ENCODE peak calls at places on chromosomes 2 and 18, in four cellular contexts. Y is K562, L is HepG2, N is GM12878. I is an unnamed sample.

GRCh38 chr2:100767224-100767653 is 52.7 kb upstream of the NPAS2 start:
- DNase-seq in N (no peak), L (no peak), Y (no peak), I (no peak)

GRCh38 chr2:231780123-231780908 is 766 bp downstream of the PDE6D start:
- DNase-seq in L (peak; percentile 44), N (no peak), Y (peak; percentile 48), I (peak; percentile 27)

GRCh38 chr2:29394311-29394710 is 279.1 kb downstream of the CLIP4 start:
- DNase-seq in Y (no peak), L (no peak), N (no peak), I (no peak)

GRCh38 chr2:128473175-128474013 is 154.7 kb upstream of the HS6ST1 start:
- DNase-seq in Y (peak; percentile 54), L (no peak), N (peak; percentile 41), I (no peak)

GRCh38 chr2:234001380-234001993 is 49.0 kb upstream of the SPP2 start:
- DNase-seq in L (no peak), Y (no peak), N (no peak), I (no peak)

GRCh38 chr2:223027442-223027841 is 24.5 kb upstream of the KCNE4 start:
- DNase-seq in L (no peak), Y (no peak), N (no peak), I (no peak)

GRCh38 chr2:84697895-84698294 is 181.6 kb downstream of the DNAH6 start:
- DNase-seq in N (no peak), L (no peak), Y (no peak), I (no peak)

GRCh38 chr2:100801402-100801801 is 18.5 kb upstream of the NPAS2 start:
- DNase-seq in N (no peak), Y (no peak), L (no peak), I (no peak)

GRCh38 chr2:168424112-168424951 is 31.7 kb upstream of the CERS6 start:
- DNase-seq in L (no peak), Y (no peak), N (no peak), I (no peak)

GRCh38 chr2:200496696-200497095 is 13.2 kb downstream of the KCTD18 start:
- DNase-seq in N (no peak), L (no peak), Y (peak; percentile 40), I (no peak)

GRCh38 chr2:212929116-212929515 is 222.3 kb downstream of the IKZF2 start:
- DNase-seq in N (no peak), L (no peak), Y (no peak), I (no peak)

GRCh38 chr2:238502956-238503791 is 76.4 kb downstream of the ASB1 start:
- DNase-seq in N (no peak), Y (no peak), L (no peak), I (no peak)

GRCh38 chr2:230899287-230899686 is 25.8 kb downstream of the GPR55 start:
- DNase-seq in N (no peak), L (no peak), Y (no peak), I (no peak)

GRCh38 chr2:134774786-134775641 is 56.2 kb upstream of the TMEM163 start:
- DNase-seq in N (no peak), L (no peak), Y (peak; percentile 9), I (no peak)

GRCh38 chr2:55490554-55490953 is 29.0 kb upstream of the CFAP36 start:
- DNase-seq in L (peak; percentile 65), Y (peak; percentile 71), N (no peak), I (no peak)

GRCh38 chr2:234256516-234256915 is 206.0 kb downstream of the SPP2 start:
- DNase-seq in L (no peak), N (no peak), Y (no peak), I (no peak)

GRCh38 chr18:5430131-5430530 is 113.7 kb downstream of the EPB41L3 start:
- DNase-seq in L (no peak), N (no peak), Y (no peak), I (no peak)

GRCh38 chr2:161122772-161123530 is 37.3 kb upstream of the TANK start:
- DNase-seq in N (no peak), Y (peak; percentile 37), L (peak; percentile 87), I (peak; percentile 34)

GRCh38 chr2:162333968-162334367 is 10.0 kb upstream of the GCA start:
- DNase-seq in L (peak; percentile 38), N (no peak), Y (peak; percentile 15), I (no peak)

GRCh38 chr2:66899648-66900047 is 464.7 kb downstream of the MEIS1 start:
- DNase-seq in Y (no peak), N (no peak), L (no peak), I (no peak)

GRCh38 chr2:25339791-25340339 is 1.9 kb downstream of the DNMT3A start:
- DNase-seq in L (peak; percentile 46), Y (no peak), N (no peak), I (no peak)

GRCh38 chr18:54440292-54440691 is 82.6 kb downstream of the C18orf54 start:
- DNase-seq in N (no peak), Y (peak; percentile 7), L (no peak), I (no peak)

GRCh38 chr18:54444309-54444914 is 86.7 kb downstream of the C18orf54 start:
- DNase-seq in N (no peak), Y (peak; percentile 50), L (peak; percentile 32), I (peak; percentile 37)
- TF ChIP-seq FOXK2 in N (no peak), Y (no peak), L (no peak), I (no peak)

GRCh38 chr2:43019025-43019367 is 207.4 kb downstream of the ZFP36L2 start:
- DNase-seq in Y (no peak), L (no peak), N (no peak), I (no peak)
- TF ChIP-seq BHLHE40 in Y (no peak), L (no peak), N (no peak), I (no peak)

GRCh38 chr2:166573393-166573792 is 79.3 kb upstream of the SCN7A start:
- DNase-seq in Y (peak; percentile 12), L (peak; percentile 16), N (no peak), I (no peak)

GRCh38 chr2:166568409-166568808 is 74.4 kb upstream of the SCN7A start:
- DNase-seq in N (no peak), L (no peak), Y (peak; percentile 5), I (no peak)

DNA sequence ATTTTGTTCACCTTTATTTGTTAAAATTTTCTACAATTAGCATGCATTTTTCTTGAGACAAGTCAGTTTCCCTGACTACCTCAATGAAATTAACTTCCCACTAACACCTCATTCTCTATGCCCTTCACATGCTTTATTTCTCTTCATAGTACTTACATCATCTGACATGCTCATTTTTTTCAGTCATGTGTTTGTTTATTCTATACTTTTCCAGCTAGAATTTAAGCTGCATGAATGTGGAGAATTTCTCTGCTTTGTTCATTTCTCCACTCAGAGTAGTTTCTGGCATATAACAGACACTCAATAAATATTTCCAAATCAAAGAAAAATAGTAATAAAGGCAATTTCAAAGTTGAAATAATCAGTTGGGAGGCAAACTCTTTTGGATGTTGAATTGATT is 78.9 kb upstream of the SCN7A start:
- DNase-seq in L (no peak), N (no peak), Y (no peak), I (no peak)
- TF ChIP-seq FOXK2 in L (no peak), N (no peak), Y (no peak), I (no peak)

GRCh38 chr2:33123216-33123615 is 176.5 kb downstream of the LTBP1 start:
- DNase-seq in Y (no peak), N (no peak), L (no peak), I (no peak)

GRCh38 chr2:33129261-33129660 is 182.5 kb downstream of the LTBP1 start:
- DNase-seq in N (no peak), L (no peak), Y (no peak), I (no peak)

GRCh38 chr2:33126973-33127372 is 180.2 kb downstream of the LTBP1 start:
- DNase-seq in Y (no peak), N (no peak), L (no peak), I (no peak)

GRCh38 chr2:33129661-33130447 is 183.1 kb downstream of the LTBP1 start:
- DNase-seq in Y (no peak), L (no peak), N (no peak), I (no peak)

DNA sequence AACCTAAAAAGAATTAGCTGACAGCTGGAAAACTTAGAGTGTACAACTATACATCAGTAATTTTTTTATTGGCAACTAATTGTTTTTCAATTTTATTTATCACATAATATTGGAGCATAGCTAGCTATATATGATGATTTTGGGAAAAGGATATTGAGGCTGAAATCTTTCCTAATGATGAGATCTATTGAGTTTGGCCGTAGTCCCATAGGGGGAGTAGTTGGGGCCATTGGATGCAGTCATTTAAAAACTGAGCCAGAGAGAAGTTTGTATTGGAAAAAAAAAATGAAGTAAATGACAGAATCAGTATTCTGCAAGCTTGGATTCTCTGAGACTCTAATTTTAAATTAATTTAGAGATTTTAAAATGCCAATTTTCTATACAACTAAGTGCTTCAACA is 179.8 kb downstream of the LTBP1 start:
- DNase-seq in L (no peak), Y (no peak), N (no peak), I (no peak)
- TF ChIP-seq BHLHE40 in L (no peak), Y (no peak), N (no peak), I (no peak)

GRCh38 chr2:151261977-151262291 is 271 bp upstream of the RBM43 start:
- DNase-seq in Y (no peak), N (no peak), L (no peak), I (no peak)

GRCh38 chr2:151262629-151263028 is 966 bp upstream of the RBM43 start:
- DNase-seq in N (no peak), L (no peak), Y (no peak), I (no peak)

GRCh38 chr2:151260492-151261239 is 997 bp downstream of the RBM43 start:
- DNase-seq in L (no peak), N (peak; percentile 3), Y (peak; percentile 50), I (no peak)

GRCh38 chr2:151261240-151261976 is at the start of gene RBM43:
- DNase-seq in L (peak; percentile 44), Y (peak; percentile 93), N (peak; percentile 59), I (peak; percentile 76)

DNA sequence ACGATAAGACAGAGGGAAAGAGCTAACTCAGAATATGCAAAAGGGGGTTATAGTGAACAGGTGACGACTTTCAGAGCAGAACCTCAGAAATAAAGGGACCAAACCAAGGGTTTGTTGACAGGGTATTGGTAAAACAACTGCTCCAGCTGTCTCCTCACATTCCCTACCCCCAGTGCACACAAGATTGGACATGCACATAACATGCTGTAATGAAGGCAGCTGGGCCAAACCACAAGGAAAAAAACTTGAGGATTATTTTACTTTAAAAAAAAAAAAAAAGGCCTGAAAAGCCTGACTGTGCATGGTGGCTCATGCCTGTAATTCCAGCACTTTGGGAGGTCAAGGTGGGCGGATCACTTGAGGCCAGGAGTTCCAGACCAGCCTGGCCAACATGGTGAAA is 3.5 kb downstream of the RBM43 start:
- DNase-seq in N (no peak), L (no peak), Y (no peak), I (no peak)
- TF ChIP-seq FOXK2 in N (no peak), L (no peak), Y (no peak), I (no peak)

DNA sequence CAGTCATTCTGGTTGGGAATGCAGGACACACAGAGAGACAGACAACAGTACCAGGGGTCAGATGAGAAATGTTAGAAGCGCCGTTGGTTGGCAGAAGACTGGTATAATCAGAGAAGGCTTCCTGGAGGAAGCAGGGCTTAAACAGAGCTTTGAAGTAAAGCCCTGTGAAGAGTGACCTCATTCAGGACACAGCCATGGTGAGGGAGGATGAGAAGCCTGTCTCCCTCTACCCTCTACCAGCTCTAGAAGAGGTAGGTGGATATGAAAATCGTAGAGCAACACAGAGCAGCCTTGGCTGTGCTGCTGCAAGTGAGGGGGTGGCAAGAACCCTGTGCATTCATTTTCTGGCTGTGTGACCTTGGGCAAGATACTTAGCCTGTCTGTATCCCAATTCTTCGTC is 14.2 kb downstream of the TET3 start:
- DNase-seq in L (no peak), Y (no peak), N (no peak), I (no peak)
- TF ChIP-seq BHLHE40 in L (no peak), Y (no peak), N (no peak), I (no peak)